ENCODE peak calls at places on chromosomes 13 and 19, in four cellular contexts. One of them, this sample, is unnamed.

GRCh38 chr13:32267836-32268439 is 47.2 kb downstream of the ZAR1L start:
- DNase-seq in fibroblast of pulmonary artery: no peak
- DNase-seq in choroid plexus epithelial cell: peak
- DNase-seq in fibroblast of the aortic adventitia: no peak
- DNase-seq in this sample: peak

GRCh38 chr19:10915511-10916091 is 12.8 kb downstream of the YIPF2 start:
- DNase-seq in fibroblast of the aortic adventitia: peak
- DNase-seq in choroid plexus epithelial cell: peak
- DNase-seq in fibroblast of pulmonary artery: peak
- DNase-seq in this sample: peak

GRCh38 chr13:59774511-59774911 is 389.2 kb downstream of the DIAPH3 start:
- DNase-seq in choroid plexus epithelial cell: peak
- DNase-seq in fibroblast of pulmonary artery: peak
- DNase-seq in fibroblast of the aortic adventitia: peak
- DNase-seq in this sample: peak

GRCh38 chr19:30649934-30650614 is 277.9 kb downstream of the ZNF536 start:
- DNase-seq in fibroblast of the aortic adventitia: peak
- DNase-seq in choroid plexus epithelial cell: peak
- DNase-seq in fibroblast of pulmonary artery: peak
- DNase-seq in this sample: peak

GRCh38 chr19:13974073-13974472 is 21.8 kb downstream of the DCAF15 start:
- DNase-seq in fibroblast of the aortic adventitia: no peak
- DNase-seq in fibroblast of pulmonary artery: peak
- DNase-seq in choroid plexus epithelial cell: peak
- DNase-seq in this sample: peak

GRCh38 chr13:113001251-113002140 is 32.5 kb downstream of the MCF2L start:
- DNase-seq in fibroblast of pulmonary artery: peak
- DNase-seq in fibroblast of the aortic adventitia: no peak
- DNase-seq in choroid plexus epithelial cell: peak
- DNase-seq in this sample: no peak

GRCh38 chr19:56839665-56840451 is 668 bp downstream of the PEG3 start:
- DNase-seq in fibroblast of the aortic adventitia: no peak
- DNase-seq in fibroblast of pulmonary artery: peak
- DNase-seq in choroid plexus epithelial cell: peak
- DNase-seq in this sample: peak

GRCh38 chr13:113445791-113446487 is 7.3 kb downstream of the ADPRHL1 start:
- DNase-seq in fibroblast of pulmonary artery: no peak
- DNase-seq in fibroblast of the aortic adventitia: no peak
- DNase-seq in choroid plexus epithelial cell: peak
- DNase-seq in this sample: no peak

GRCh38 chr13:67652887-67653286 is 422.8 kb upstream of the PCDH9 start:
- DNase-seq in fibroblast of the aortic adventitia: no peak
- DNase-seq in fibroblast of pulmonary artery: no peak
- DNase-seq in choroid plexus epithelial cell: no peak
- DNase-seq in this sample: no peak

GRCh38 chr19:38213911-38214625 is 10.0 kb downstream of the DPF1 start:
- DNase-seq in fibroblast of pulmonary artery: peak
- DNase-seq in fibroblast of the aortic adventitia: peak
- DNase-seq in choroid plexus epithelial cell: peak
- DNase-seq in this sample: no peak

GRCh38 chr19:53521373-53522202 is 16.4 kb upstream of the ZNF331 start:
- DNase-seq in fibroblast of pulmonary artery: no peak
- DNase-seq in fibroblast of the aortic adventitia: no peak
- DNase-seq in choroid plexus epithelial cell: no peak
- DNase-seq in this sample: no peak

GRCh38 chr19:35596366-35596999 is 10.5 kb downstream of the PMIS2 start:
- DNase-seq in choroid plexus epithelial cell: peak
- DNase-seq in fibroblast of the aortic adventitia: peak
- DNase-seq in fibroblast of pulmonary artery: peak
- DNase-seq in this sample: no peak

GRCh38 chr19:38596057-38596981 is 21.4 kb downstream of the MAP4K1 start:
- DNase-seq in fibroblast of the aortic adventitia: no peak
- DNase-seq in choroid plexus epithelial cell: peak
- DNase-seq in fibroblast of pulmonary artery: no peak
- DNase-seq in this sample: peak

GRCh38 chr19:2547033-2547680 is 71.2 kb downstream of the GADD45B start:
- DNase-seq in choroid plexus epithelial cell: no peak
- DNase-seq in fibroblast of the aortic adventitia: no peak
- DNase-seq in fibroblast of pulmonary artery: no peak
- DNase-seq in this sample: no peak

GRCh38 chr13:108200781-108201398 is 14.4 kb downstream of the LIG4 start:
- DNase-seq in fibroblast of pulmonary artery: peak
- DNase-seq in fibroblast of the aortic adventitia: no peak
- DNase-seq in choroid plexus epithelial cell: peak
- DNase-seq in this sample: peak

GRCh38 chr13:66532146-66532545 is 698.0 kb downstream of the PCDH9 start:
- DNase-seq in fibroblast of the aortic adventitia: peak
- DNase-seq in fibroblast of pulmonary artery: peak
- DNase-seq in choroid plexus epithelial cell: peak
- DNase-seq in this sample: no peak

GRCh38 chr13:27954406-27954851 is 14.7 kb downstream of the CDX2 start:
- DNase-seq in fibroblast of the aortic adventitia: no peak
- DNase-seq in choroid plexus epithelial cell: no peak
- DNase-seq in fibroblast of pulmonary artery: peak
- DNase-seq in this sample: no peak

GRCh38 chr13:70255406-70255991 is 147.2 kb upstream of the KLHL1 start:
- DNase-seq in choroid plexus epithelial cell: no peak
- DNase-seq in fibroblast of pulmonary artery: no peak
- DNase-seq in fibroblast of the aortic adventitia: no peak
- DNase-seq in this sample: no peak

DNA sequence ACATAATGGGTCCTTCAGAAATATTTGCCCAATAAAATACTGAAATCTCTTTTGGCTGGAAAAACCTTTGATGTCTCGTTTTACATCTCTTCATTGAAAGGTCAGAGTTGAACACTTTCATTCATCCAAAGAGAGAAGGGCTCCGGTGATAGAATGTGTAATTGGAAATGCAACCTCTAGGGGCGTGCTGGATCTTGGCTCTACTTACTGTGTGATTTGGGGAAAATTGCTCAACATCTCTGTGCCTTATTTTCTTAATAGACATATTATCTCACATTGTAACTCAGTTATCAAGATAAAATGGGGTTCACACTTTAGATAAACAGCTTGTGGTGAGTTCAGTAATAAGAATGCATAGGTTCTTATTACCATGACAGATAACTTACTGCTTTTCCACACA is 1444.1 kb downstream of the SLITRK5 start:
- DNase-seq in fibroblast of the aortic adventitia: no peak
- DNase-seq in choroid plexus epithelial cell: no peak
- DNase-seq in fibroblast of pulmonary artery: no peak
- DNase-seq in this sample: no peak
- TF ChIP-seq CTCF in fibroblast of the aortic adventitia: peak
- TF ChIP-seq CTCF in choroid plexus epithelial cell: peak
- TF ChIP-seq CTCF in fibroblast of pulmonary artery: peak
- TF ChIP-seq CTCF in this sample: peak

DNA sequence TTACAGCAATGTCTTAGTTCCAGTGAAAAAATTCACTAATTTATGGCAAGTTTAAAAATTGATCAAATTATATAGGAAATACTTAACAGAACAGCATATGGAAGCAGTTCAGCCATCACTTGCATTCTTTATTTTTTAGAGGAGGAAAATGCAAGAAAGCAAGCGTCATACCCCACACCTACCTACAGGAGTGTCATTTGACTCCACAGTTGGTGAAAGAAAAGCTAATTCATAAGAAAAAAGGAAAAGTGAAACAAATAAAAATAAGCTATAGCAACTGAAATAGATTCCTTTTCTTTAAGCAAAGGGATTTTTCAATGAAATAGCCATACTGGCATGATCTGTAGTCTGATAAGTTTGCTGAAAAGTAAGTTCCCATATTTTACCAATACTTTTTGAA is 111.0 kb downstream of the DOCK9 start:
- DNase-seq in choroid plexus epithelial cell: no peak
- DNase-seq in fibroblast of pulmonary artery: no peak
- DNase-seq in fibroblast of the aortic adventitia: no peak
- DNase-seq in this sample: no peak
- TF ChIP-seq CTCF in choroid plexus epithelial cell: no peak
- TF ChIP-seq CTCF in fibroblast of pulmonary artery: peak
- TF ChIP-seq CTCF in fibroblast of the aortic adventitia: peak
- TF ChIP-seq CTCF in this sample: no peak

GRCh38 chr19:34148672-34149185 is 23.6 kb upstream of the LSM14A start:
- DNase-seq in choroid plexus epithelial cell: no peak
- DNase-seq in fibroblast of the aortic adventitia: no peak
- DNase-seq in fibroblast of pulmonary artery: no peak
- DNase-seq in this sample: no peak

GRCh38 chr19:34149873-34150272 is 22.4 kb upstream of the LSM14A start:
- DNase-seq in choroid plexus epithelial cell: no peak
- DNase-seq in fibroblast of pulmonary artery: no peak
- DNase-seq in fibroblast of the aortic adventitia: no peak
- DNase-seq in this sample: no peak

GRCh38 chr19:34141036-34141435 is 31.3 kb upstream of the LSM14A start:
- DNase-seq in choroid plexus epithelial cell: no peak
- DNase-seq in fibroblast of pulmonary artery: no peak
- DNase-seq in fibroblast of the aortic adventitia: no peak
- DNase-seq in this sample: no peak

GRCh38 chr19:34150558-34150957 is 21.7 kb upstream of the LSM14A start:
- DNase-seq in fibroblast of pulmonary artery: no peak
- DNase-seq in fibroblast of the aortic adventitia: no peak
- DNase-seq in choroid plexus epithelial cell: no peak
- DNase-seq in this sample: no peak

DNA sequence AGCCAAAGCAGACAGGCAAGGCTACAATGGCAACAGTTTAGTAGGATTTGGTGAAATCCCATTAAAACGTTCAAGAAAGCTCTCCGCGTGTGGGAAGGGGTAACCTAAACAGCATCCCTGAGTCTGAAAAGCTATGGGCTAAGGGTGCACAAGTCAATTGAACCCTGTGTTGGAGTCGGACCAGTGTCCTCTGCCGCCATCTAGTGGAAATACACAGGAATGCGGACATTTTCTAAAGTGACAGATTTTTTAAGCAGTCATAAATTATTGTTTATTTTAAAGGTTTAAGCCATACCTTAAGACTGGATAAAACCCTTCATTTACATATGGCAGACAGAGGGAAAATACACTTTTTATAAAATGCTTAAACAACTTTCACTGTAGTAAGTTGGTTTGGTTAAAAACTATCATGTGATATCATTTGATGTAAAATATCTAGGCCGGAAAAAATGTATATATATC is 26.5 kb upstream of the LSM14A start:
- DNase-seq in choroid plexus epithelial cell: peak
- DNase-seq in fibroblast of the aortic adventitia: peak
- DNase-seq in fibroblast of pulmonary artery: peak
- DNase-seq in this sample: peak
- TF ChIP-seq CTCF in choroid plexus epithelial cell: peak
- TF ChIP-seq CTCF in fibroblast of the aortic adventitia: peak
- TF ChIP-seq CTCF in fibroblast of pulmonary artery: peak
- TF ChIP-seq CTCF in this sample: peak

GRCh38 chr13:98773053-98773452 is 20.6 kb upstream of the SLC15A1 start:
- DNase-seq in choroid plexus epithelial cell: no peak
- DNase-seq in fibroblast of pulmonary artery: no peak
- DNase-seq in fibroblast of the aortic adventitia: no peak
- DNase-seq in this sample: no peak
- TF ChIP-seq CTCF in choroid plexus epithelial cell: no peak
- TF ChIP-seq CTCF in fibroblast of pulmonary artery: no peak
- TF ChIP-seq CTCF in fibroblast of the aortic adventitia: no peak
- TF ChIP-seq CTCF in this sample: no peak

GRCh38 chr19:7197760-7198696 is 96.2 kb downstream of the INSR start:
- DNase-seq in fibroblast of pulmonary artery: peak
- DNase-seq in fibroblast of the aortic adventitia: peak
- DNase-seq in choroid plexus epithelial cell: peak
- DNase-seq in this sample: peak
- TF ChIP-seq CTCF in fibroblast of pulmonary artery: peak
- TF ChIP-seq CTCF in fibroblast of the aortic adventitia: peak
- TF ChIP-seq CTCF in choroid plexus epithelial cell: no peak
- TF ChIP-seq CTCF in this sample: no peak

This sample was measured in bronchial epithelial cell.